ENCODE peak calls at places on chromosomes 2 and 18, in four cellular contexts. H, Z, S and B are unnamed samples.
A peak's percentile ranks its signal among the peaks of the same experiment; 100 is the strongest.

GRCh38 chr2:6081542-6081872 is 389.3 kb downstream of the SOX11 start:
- DNase-seq in H (no peak), Z (no peak), S (no peak), B (no peak)

GRCh38 chr2:17803492-17803891 is 12.8 kb upstream of the MSGN1 start:
- DNase-seq in H (no peak), Z (no peak), S (no peak), B (no peak)

GRCh38 chr2:103401621-103402020 is 639.8 kb downstream of the TMEM182 start:
- DNase-seq in H (no peak), Z (no peak), S (no peak), B (no peak)

GRCh38 chr2:104870249-104870816 is 16.4 kb downstream of the POU3F3 start:
- DNase-seq in H (no peak), Z (no peak), S (no peak), B (no peak)

GRCh38 chr2:198162276-198162675 is 357.9 kb downstream of the PLCL1 start:
- DNase-seq in H (no peak), Z (no peak), S (no peak), B (no peak)

GRCh38 chr2:46887028-46887885 is 28.3 kb downstream of the MCFD2 start:
- DNase-seq in H (no peak), Z (no peak), S (no peak), B (no peak)

GRCh38 chr2:227414846-227415245 is 27.1 kb upstream of the SCYGR1 start:
- DNase-seq in H (no peak), Z (no peak), S (no peak), B (no peak)

GRCh38 chr2:158953454-158953853 is 15.0 kb upstream of the TANC1 start:
- DNase-seq in H (peak; percentile 36), Z (peak; percentile 46), S (no peak), B (no peak)

GRCh38 chr2:75489682-75490180 is 71.0 kb downstream of the EVA1A start:
- DNase-seq in H (no peak), Z (no peak), S (no peak), B (no peak)

GRCh38 chr2:165280356-165280755 is 41.1 kb downstream of the SCN2A start:
- DNase-seq in H (no peak), Z (no peak), S (no peak), B (no peak)

GRCh38 chr2:5995832-5996231 is 303.6 kb downstream of the SOX11 start:
- DNase-seq in H (no peak), Z (no peak), S (no peak), B (no peak)

GRCh38 chr18:23380001-23380550 is 73.0 kb upstream of the RIOK3 start:
- DNase-seq in H (no peak), Z (no peak), S (peak; percentile 86), B (no peak)

GRCh38 chr2:230323385-230324106 is 3.4 kb upstream of the SP140L start:
- DNase-seq in H (no peak), Z (no peak), S (no peak), B (no peak)

GRCh38 chr2:62660582-62661262 is 44.8 kb upstream of the EHBP1 start:
- DNase-seq in H (no peak), Z (no peak), S (no peak), B (no peak)

GRCh38 chr18:8781671-8782070 is 76.3 kb downstream of the MTCL1 start:
- DNase-seq in H (no peak), Z (no peak), S (no peak), B (peak; percentile 41)

GRCh38 chr2:237491515-237492118 is 4.6 kb downstream of the MLPH start:
- DNase-seq in H (no peak), Z (no peak), S (peak; percentile 9), B (no peak)

GRCh38 chr2:165161510-165161909 is 42.3 kb downstream of the SCN3A start:
- DNase-seq in H (no peak), Z (no peak), S (no peak), B (no peak)

GRCh38 chr18:61833978-61834377 is 58.8 kb downstream of the RNF152 start:
- DNase-seq in H (peak; percentile 21), Z (no peak), S (no peak), B (no peak)

DNA sequence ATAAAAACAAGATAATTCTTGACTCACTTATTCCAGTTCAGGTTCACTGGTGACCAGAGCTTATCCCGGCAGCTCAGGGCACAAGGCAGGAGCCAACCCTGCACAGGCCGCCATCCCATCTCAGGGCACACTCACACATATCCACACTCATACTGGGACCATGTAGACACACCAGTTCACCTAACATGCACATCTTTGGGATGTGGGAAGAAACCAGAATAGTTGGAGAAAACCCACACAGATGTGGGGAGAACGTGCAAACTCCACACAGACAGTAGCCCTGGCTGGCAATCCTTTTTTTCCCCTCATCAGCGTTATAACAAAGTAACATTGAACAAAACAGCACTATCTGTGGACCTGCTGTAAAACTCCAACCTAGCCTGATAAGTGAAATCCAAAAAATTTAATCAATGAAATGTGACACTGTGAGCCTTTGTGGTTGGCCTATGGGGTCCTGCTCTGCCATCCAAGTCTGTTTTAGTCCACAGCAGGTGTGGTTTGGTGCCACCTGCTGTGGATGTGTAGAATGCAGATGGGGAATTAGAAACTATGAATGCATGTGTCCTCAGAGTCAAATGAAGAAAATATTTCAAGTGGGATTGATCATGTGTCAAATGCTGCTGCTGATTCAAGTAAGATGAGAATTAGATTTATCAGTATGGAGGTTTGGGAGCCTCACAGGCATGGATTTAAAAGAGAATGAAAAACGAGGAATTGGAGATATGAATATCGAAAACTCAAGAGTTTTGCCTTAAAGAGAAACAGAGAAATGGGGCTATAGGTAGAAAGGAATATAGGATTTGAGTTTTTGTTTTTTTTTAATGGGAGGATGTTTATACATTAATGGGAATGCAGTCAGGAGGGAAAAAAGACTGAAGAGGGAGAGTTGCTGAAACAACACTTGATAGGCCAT is 47.0 kb downstream of the UGP2 start:
- DNase-seq in H (no peak), Z (no peak), S (peak; percentile 36), B (peak; percentile 58)
- TF ChIP-seq POLR2A in H (no peak), Z (no peak), S (no peak), B (no peak)

GRCh38 chr18:3297025-3297984 is 35.4 kb downstream of the MYL12B start:
- DNase-seq in H (peak; percentile 76), Z (peak; percentile 73), S (peak; percentile 96), B (peak; percentile 96)
- TF ChIP-seq POLR2A in H (no peak), Z (no peak), S (peak; percentile 46), B (no peak)

DNA sequence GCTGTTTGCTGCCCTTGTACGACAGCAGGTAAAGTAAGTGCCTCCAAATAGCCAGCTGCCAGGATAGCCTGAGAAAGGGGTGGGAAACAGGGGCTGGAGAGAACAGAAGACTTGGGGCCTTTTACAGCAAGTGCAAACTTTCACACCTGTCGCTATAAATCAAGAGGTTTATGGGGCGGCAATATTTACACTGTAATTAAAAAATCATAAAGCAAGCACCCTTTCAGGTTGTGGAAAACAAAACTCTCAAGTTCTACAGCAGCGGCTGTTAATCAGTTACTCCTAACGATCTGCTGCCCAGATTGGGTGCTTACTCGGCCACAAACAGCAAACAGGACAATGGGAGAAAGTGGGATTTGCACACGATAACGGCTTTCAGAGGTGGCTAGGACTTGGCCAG is 359.5 kb upstream of the ETAA1 start:
- DNase-seq in H (no peak), Z (no peak), S (no peak), B (no peak)
- TF ChIP-seq POLR2A in H (no peak), Z (no peak), S (no peak), B (no peak)

GRCh38 chr18:58316400-58316942 is 272.4 kb downstream of the NEDD4L start:
- DNase-seq in H (no peak), Z (no peak), S (no peak), B (no peak)

GRCh38 chr18:58314284-58314683 is 270.3 kb downstream of the NEDD4L start:
- DNase-seq in H (peak; percentile 44), Z (peak; percentile 59), S (peak; percentile 82), B (peak; percentile 72)

GRCh38 chr18:58315041-58315440 is 271.0 kb downstream of the NEDD4L start:
- DNase-seq in H (no peak), Z (no peak), S (no peak), B (no peak)

GRCh38 chr18:58316943-58317342 is 272.9 kb downstream of the NEDD4L start:
- DNase-seq in H (no peak), Z (no peak), S (no peak), B (no peak)

GRCh38 chr18:58315739-58316215 is 271.8 kb downstream of the NEDD4L start:
- DNase-seq in H (peak; percentile 44), Z (peak; percentile 31), S (peak; percentile 46), B (no peak)
- TF ChIP-seq POLR2A in H (no peak), Z (no peak), S (no peak), B (no peak)

GRCh38 chr2:232288489-232288888 is 90.1 kb upstream of the ALPP start:
- DNase-seq in H (no peak), Z (no peak), S (no peak), B (peak; percentile 29)

GRCh38 chr2:232293191-232293590 is 85.4 kb upstream of the ALPP start:
- DNase-seq in H (no peak), Z (no peak), S (no peak), B (no peak)

GRCh38 chr2:232291343-232291742 is 87.2 kb upstream of the ALPP start:
- DNase-seq in H (no peak), Z (no peak), S (no peak), B (peak; percentile 60)

GRCh38 chr2:232295971-232296370 is 82.6 kb upstream of the ALPP start:
- DNase-seq in H (no peak), Z (no peak), S (no peak), B (no peak)

DNA sequence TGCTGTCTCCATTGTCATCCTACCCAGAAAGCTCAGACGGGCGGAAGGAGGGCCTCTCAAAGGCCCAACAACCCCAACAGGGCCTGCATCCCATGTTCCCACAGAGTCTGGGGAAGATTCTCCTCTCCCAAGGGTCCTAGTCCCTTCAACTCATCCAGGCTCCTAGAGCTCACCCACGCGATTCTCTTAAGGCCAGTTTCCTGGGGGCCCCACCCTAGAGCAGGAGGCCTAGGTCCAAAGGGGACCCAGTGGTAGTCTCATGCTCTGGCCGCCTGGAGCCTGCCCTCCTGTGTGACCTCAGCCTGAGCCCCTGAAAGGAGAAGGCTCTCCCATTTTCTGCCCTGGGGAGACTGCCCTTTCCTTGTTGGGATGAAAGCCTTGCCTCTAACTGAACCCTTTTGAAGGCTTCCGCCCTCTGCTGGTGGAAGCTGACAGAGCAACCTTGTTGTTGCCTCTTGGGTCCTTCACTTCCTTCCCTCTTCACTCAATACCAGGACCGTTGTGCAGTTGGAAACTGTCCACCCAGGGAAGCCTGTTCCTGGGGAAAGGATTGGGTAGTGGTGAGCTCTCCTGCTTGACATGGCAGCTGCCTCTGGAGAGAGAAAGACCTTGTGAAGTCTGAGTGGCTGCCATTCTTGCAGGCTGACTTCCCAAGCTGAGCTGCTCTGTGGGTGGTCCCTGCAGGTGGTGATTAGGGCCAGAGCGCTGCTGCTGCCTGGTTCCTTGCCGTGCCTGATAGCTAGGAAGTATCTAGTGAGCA is 86.0 kb upstream of the ALPP start:
- DNase-seq in H (peak; percentile 44), Z (no peak), S (peak; percentile 59), B (peak; percentile 69)
- TF ChIP-seq POLR2A in H (no peak), Z (no peak), S (no peak), B (no peak)

GRCh38 chr18:11950824-11951223 is 30.5 kb upstream of the IMPA2 start:
- DNase-seq in H (no peak), Z (no peak), S (no peak), B (no peak)

GRCh38 chr18:11946756-11947155 is 34.6 kb upstream of the IMPA2 start:
- DNase-seq in H (no peak), Z (peak; percentile 44), S (no peak), B (peak; percentile 20)

GRCh38 chr18:11944786-11945185 is 36.5 kb upstream of the IMPA2 start:
- DNase-seq in H (no peak), Z (no peak), S (no peak), B (no peak)

GRCh38 chr18:11948852-11949523 is 32.3 kb upstream of the IMPA2 start:
- DNase-seq in H (no peak), Z (no peak), S (no peak), B (no peak)

GRCh38 chr18:11947214-11948119 is 33.8 kb upstream of the IMPA2 start:
- DNase-seq in H (peak; percentile 94), Z (peak; percentile 96), S (peak; percentile 99), B (peak; percentile 94)
- TF ChIP-seq POLR2A in H (no peak), Z (peak; percentile 71), S (peak; percentile 85), B (no peak)

GRCh38 chr2:37771600-37772088 is 100.2 kb upstream of the CDC42EP3 start:
- DNase-seq in H (no peak), Z (peak; percentile 71), S (no peak), B (no peak)
- TF ChIP-seq POLR2A in H (no peak), Z (no peak), S (no peak), B (no peak)